ENCODE peak calls at places on chromosome 1, in ten cellular contexts. I is SHP77; V is fibroblast of pulmonary artery; E is HFF-Myc; Q is head of caudate nucleus; X is LHCN-M2; T is NCI-H1417; Y is NCI-H345; R is stimulated activated CD8-positive, alpha-beta memory T cell treated with anti-CD3 and anti-CD28 coated beads, Interleukin-12 subunit alpha, Interleukin-12 subunit beta, amount 100 ng/mL, for 1 hour; L is stimulated activated CD4-positive, alpha-beta T cell treated with anti-CD3 and anti-CD28 coated beads, Interleukin-12 subunit alpha, Interleukin-12 subunit beta, amount 100 ng/mL, for 24 hours. J is an unnamed sample.

GRCh38 chr1:153375511-153375910 is at the start of gene S100A12:
- DNase-seq in X (peak), T (no peak), L (no peak), R (no peak), E (peak), V (peak), Y (no peak), Q (peak), I (no peak), J (no peak)

GRCh38 chr1:209787551-209787950 is 3.2 kb upstream of the C1orf74 start:
- DNase-seq in L (no peak), V (peak), E (no peak), R (no peak), Q (peak), T (no peak), X (no peak), I (no peak), Y (no peak), J (no peak)

GRCh38 chr1:25104932-25105561 is 127.3 kb downstream of the SYF2 start:
- DNase-seq in E (no peak), I (no peak), L (no peak), V (no peak), R (no peak), Y (no peak), Q (no peak), X (no peak), T (no peak), J (no peak)

GRCh38 chr1:19815801-19816736 is 986 bp upstream of the RNF186 start:
- DNase-seq in E (no peak), L (no peak), V (no peak), I (peak), Y (peak), Q (no peak), T (peak), X (no peak), R (no peak), J (peak)

GRCh38 chr1:200336901-200337391 is 72.9 kb downstream of the ZNF281 start:
- DNase-seq in I (no peak), E (no peak), R (no peak), L (no peak), Q (no peak), V (no peak), T (no peak), X (no peak), Y (no peak), J (no peak)

GRCh38 chr1:1033731-1034437 is 14.0 kb downstream of the AGRN start:
- DNase-seq in T (peak), Y (peak), I (no peak), R (no peak), Q (no peak), L (no peak), X (no peak), V (no peak), E (no peak), J (peak)

GRCh38 chr1:29924017-29924431 is 687.7 kb downstream of the PTPRU start:
- DNase-seq in T (peak), R (no peak), Y (no peak), Q (no peak), I (no peak), X (no peak), L (no peak), V (no peak), E (no peak), J (peak)

GRCh38 chr1:149884433-149885363 is 14.7 kb upstream of the BOLA1 start:
- DNase-seq in X (peak), Q (no peak), V (peak), R (no peak), E (no peak), Y (peak), L (peak), I (peak), T (peak), J (peak)

GRCh38 chr1:30660241-30660640 is 63.1 kb downstream of the MATN1 start:
- DNase-seq in Q (no peak), V (no peak), I (no peak), E (no peak), L (no peak), T (no peak), Y (no peak), R (no peak), X (no peak), J (no peak)

GRCh38 chr1:167935252-167936067 is 1.0 kb upstream of the DCAF6 start:
- DNase-seq in I (peak), X (peak), E (no peak), T (peak), Y (peak), Q (peak), V (peak), L (peak), R (no peak), J (peak)

J was measured in NCI-H69.